ENCODE peak calls at places on chromosome 20, in ten cellular contexts. U, P, T, X, R, M, Z, N, J and A are unnamed samples.

GRCh38 chr20:62709537-62709905 is 885 bp downstream of the NTSR1 start:
- DNase-seq in U (no peak), P (no peak), T (peak; percentile 37), X (no peak), R (no peak), M (no peak), Z (no peak), N (no peak), J (no peak), A (no peak)

GRCh38 chr20:45963059-45964011 is 8.7 kb downstream of the ZNF335 start:
- DNase-seq in U (peak; percentile 81), P (no peak), T (peak; percentile 68), X (peak; percentile 27), R (no peak), M (no peak), Z (peak; percentile 59), N (no peak), J (peak; percentile 39), A (no peak)

GRCh38 chr20:294602-295001 is 2.8 kb upstream of the ZCCHC3 start:
- DNase-seq in U (no peak), P (no peak), T (no peak), X (no peak), R (no peak), M (no peak), Z (no peak), N (no peak), J (no peak), A (no peak)

GRCh38 chr20:63035284-63036185 is 28.8 kb upstream of the BHLHE23 start:
- DNase-seq in U (peak; percentile 1), P (no peak), T (no peak), X (no peak), R (no peak), M (no peak), Z (no peak), N (no peak), J (no peak), A (no peak)

GRCh38 chr20:55961351-55962320 is 43.7 kb downstream of the CBLN4 start:
- DNase-seq in U (no peak), P (no peak), T (no peak), X (no peak), R (no peak), M (peak; percentile 15), Z (no peak), N (no peak), J (peak; percentile 43), A (no peak)

GRCh38 chr20:63058696-63059335 is 52.1 kb upstream of the BHLHE23 start:
- DNase-seq in U (no peak), P (no peak), T (no peak), X (peak; percentile 19), R (no peak), M (no peak), Z (no peak), N (no peak), J (no peak), A (no peak)

GRCh38 chr20:44264287-44264686 is 17.2 kb downstream of the GDAP1L1 start:
- DNase-seq in U (peak; percentile 31), P (no peak), T (no peak), X (no peak), R (no peak), M (no peak), Z (no peak), N (no peak), J (no peak), A (no peak)

GRCh38 chr20:48864738-48865318 is 37.0 kb upstream of the PREX1 start:
- DNase-seq in U (no peak), P (no peak), T (no peak), X (no peak), R (no peak), M (no peak), Z (no peak), N (no peak), J (no peak), A (no peak)

GRCh38 chr20:45257711-45258110 is 3.3 kb upstream of the SLPI start:
- DNase-seq in U (no peak), P (no peak), T (no peak), X (no peak), R (no peak), M (no peak), Z (no peak), N (no peak), J (no peak), A (no peak)

GRCh38 chr20:45779011-45779915 is 12.4 kb downstream of the WFDC3 start:
- DNase-seq in U (no peak), P (peak; percentile 95), T (peak; percentile 94), X (peak; percentile 95), R (peak; percentile 69), M (peak; percentile 95), Z (peak; percentile 99), N (peak; percentile 66), J (peak; percentile 85), A (no peak)

GRCh38 chr20:20594171-20594530 is 118.3 kb downstream of the RALGAPA2 start:
- DNase-seq in U (peak; percentile 73), P (no peak), T (peak; percentile 42), X (no peak), R (no peak), M (no peak), Z (peak; percentile 46), N (no peak), J (no peak), A (no peak)

GRCh38 chr20:61253640-61254511 is 1.8 kb downstream of the CDH4 start:
- DNase-seq in U (peak; percentile 60), P (no peak), T (peak; percentile 11), X (no peak), R (no peak), M (no peak), Z (peak; percentile 23), N (no peak), J (no peak), A (no peak)

GRCh38 chr20:20744170-20744725 is 31.8 kb upstream of the RALGAPA2 start:
- DNase-seq in U (no peak), P (no peak), T (no peak), X (no peak), R (no peak), M (no peak), Z (no peak), N (no peak), J (no peak), A (no peak)

GRCh38 chr20:54134445-54135220 is 39.2 kb downstream of the CYP24A1 start:
- DNase-seq in U (no peak), P (no peak), T (peak; percentile 83), X (no peak), R (no peak), M (no peak), Z (peak; percentile 68), N (no peak), J (no peak), A (no peak)

GRCh38 chr20:54131675-54132611 is 41.8 kb downstream of the CYP24A1 start:
- DNase-seq in U (no peak), P (no peak), T (no peak), X (no peak), R (no peak), M (no peak), Z (no peak), N (no peak), J (no peak), A (no peak)

GRCh38 chr20:54132612-54133433 is 41.0 kb downstream of the CYP24A1 start:
- DNase-seq in U (peak; percentile 76), P (peak; percentile 77), T (peak; percentile 96), X (no peak), R (no peak), M (peak; percentile 66), Z (peak; percentile 100), N (no peak), J (peak; percentile 52), A (no peak)

GRCh38 chr20:54137115-54137514 is 36.7 kb downstream of the CYP24A1 start:
- DNase-seq in U (no peak), P (no peak), T (no peak), X (no peak), R (no peak), M (no peak), Z (no peak), N (no peak), J (no peak), A (no peak)

GRCh38 chr20:54133434-54134427 is 40.1 kb downstream of the CYP24A1 start:
- DNase-seq in U (no peak), P (no peak), T (peak; percentile 92), X (no peak), R (no peak), M (peak; percentile 32), Z (peak; percentile 58), N (no peak), J (no peak), A (no peak)
- TF ChIP-seq CTCF in U (no peak), P (no peak), T (no peak), X (no peak), R (no peak), M (no peak), Z (no peak), N (no peak), J (no peak), A (no peak)

DNA sequence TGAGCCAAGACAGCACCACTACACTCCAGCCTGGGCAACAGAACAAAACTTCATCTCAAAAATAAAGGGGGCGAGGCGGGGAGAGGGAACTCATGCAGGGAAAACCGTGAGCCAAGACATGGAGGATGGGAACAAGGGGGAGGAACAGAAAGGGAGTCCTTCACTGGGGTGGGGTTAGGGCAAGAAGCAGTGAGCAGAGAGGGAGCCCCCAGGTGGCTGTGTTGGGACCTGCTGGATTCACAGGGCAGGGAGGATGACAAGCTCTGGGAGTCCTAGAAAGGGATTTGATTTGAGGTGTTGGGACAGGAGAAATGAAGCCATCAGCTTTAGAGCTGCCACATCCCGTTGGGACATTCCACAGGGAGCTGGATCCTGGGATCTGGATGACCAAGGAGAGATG is 90.6 kb upstream of the TOP1 start:
- DNase-seq in U (peak; percentile 64), P (no peak), T (peak; percentile 12), X (no peak), R (no peak), M (no peak), Z (no peak), N (no peak), J (no peak), A (no peak)
- TF ChIP-seq CTCF in U (peak; percentile 53), P (no peak), T (no peak), X (no peak), R (no peak), M (no peak), Z (peak; percentile 10), N (no peak), J (no peak), A (peak; percentile 7)

GRCh38 chr20:2752631-2753455 is 47.6 kb downstream of the CPXM1 start:
- DNase-seq in U (peak; percentile 91), P (no peak), T (peak; percentile 75), X (no peak), R (no peak), M (no peak), Z (peak; percentile 47), N (no peak), J (no peak), A (no peak)
- TF ChIP-seq CTCF in U (peak; percentile 84), P (peak; percentile 66), T (peak; percentile 84), X (peak; percentile 61), R (peak; percentile 58), M (peak; percentile 48), Z (peak; percentile 70), N (peak; percentile 33), J (peak; percentile 46), A (peak; percentile 49)

DNA sequence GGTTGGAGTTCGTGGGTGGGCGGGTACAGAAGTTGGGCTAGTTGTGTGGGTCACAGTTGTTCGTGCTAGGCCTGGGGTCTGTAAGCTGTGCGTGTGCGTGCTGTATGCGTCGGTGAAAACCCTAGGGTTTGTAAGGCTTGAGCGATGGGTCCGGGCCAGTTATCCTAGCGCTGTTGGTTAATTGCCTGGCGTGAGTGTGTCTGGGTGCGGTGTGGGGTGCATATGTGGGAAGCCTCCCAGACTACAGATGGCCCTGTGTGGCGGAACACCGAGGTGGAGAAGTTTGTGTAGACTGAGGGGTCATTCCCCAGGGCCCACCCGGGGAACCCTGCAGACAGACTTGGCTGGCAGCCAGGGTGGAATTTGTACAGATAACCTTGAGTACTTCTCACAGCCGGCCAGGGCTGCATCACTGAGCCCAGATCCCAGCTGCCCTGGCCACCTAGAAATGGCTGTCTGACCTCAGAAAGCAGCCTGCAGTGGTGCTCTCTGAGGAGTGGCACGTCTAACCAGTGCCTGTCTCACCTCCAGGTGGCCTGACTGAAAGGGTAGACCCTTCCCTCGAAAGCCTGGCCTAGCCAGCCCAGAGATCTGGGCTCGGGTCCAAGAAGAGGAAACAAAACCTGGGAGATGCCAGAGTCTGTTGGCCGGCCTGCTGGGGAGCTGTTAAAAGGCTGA is 1.8 kb downstream of the TGIF2 start:
- DNase-seq in U (peak; percentile 60), P (peak; percentile 65), T (peak; percentile 35), X (peak; percentile 59), R (peak; percentile 52), M (peak; percentile 75), Z (peak; percentile 40), N (peak; percentile 51), J (peak; percentile 77), A (no peak)
- TF ChIP-seq CTCF in U (peak; percentile 11), P (no peak), T (no peak), X (no peak), R (no peak), M (no peak), Z (no peak), N (no peak), J (no peak), A (no peak)